ENCODE peak calls at places on chromosome 3, in five cellular contexts. One of them, this sample, is unnamed.

GRCh38 chr3:2659896-2660295 is 450.3 kb downstream of the IL5RA start:
- DNase-seq in K562: no peak
- DNase-seq in SK-N-SH: no peak
- DNase-seq in HepG2: no peak
- DNase-seq in GM12878: no peak
- DNase-seq in this sample: peak

GRCh38 chr3:62686916-62687315 is 188.3 kb downstream of the CADPS start:
- DNase-seq in K562: no peak
- DNase-seq in SK-N-SH: no peak
- DNase-seq in HepG2: no peak
- DNase-seq in GM12878: no peak
- DNase-seq in this sample: no peak

GRCh38 chr3:169526246-169526645 is 137.3 kb downstream of the MECOM start:
- DNase-seq in K562: no peak
- DNase-seq in SK-N-SH: no peak
- DNase-seq in HepG2: no peak
- DNase-seq in GM12878: no peak
- DNase-seq in this sample: peak

GRCh38 chr3:182389041-182389815 is 404.1 kb upstream of the ATP11B start:
- DNase-seq in K562: no peak
- DNase-seq in SK-N-SH: no peak
- DNase-seq in HepG2: no peak
- DNase-seq in GM12878: no peak
- DNase-seq in this sample: no peak

GRCh38 chr3:882526-882925 is 210.3 kb upstream of the CNTN6 start:
- DNase-seq in K562: no peak
- DNase-seq in SK-N-SH: no peak
- DNase-seq in HepG2: no peak
- DNase-seq in GM12878: no peak
- DNase-seq in this sample: no peak

GRCh38 chr3:109396811-109397210 is 59.5 kb upstream of the DPPA4 start:
- DNase-seq in K562: no peak
- DNase-seq in SK-N-SH: no peak
- DNase-seq in HepG2: no peak
- DNase-seq in GM12878: no peak
- DNase-seq in this sample: no peak

GRCh38 chr3:17356581-17356980 is 385.9 kb downstream of the TBC1D5 start:
- DNase-seq in K562: no peak
- DNase-seq in SK-N-SH: no peak
- DNase-seq in HepG2: no peak
- DNase-seq in GM12878: no peak
- DNase-seq in this sample: no peak

GRCh38 chr3:102114264-102114979 is 265.1 kb downstream of the NFKBIZ start:
- DNase-seq in K562: no peak
- DNase-seq in SK-N-SH: no peak
- DNase-seq in HepG2: no peak
- DNase-seq in GM12878: no peak
- DNase-seq in this sample: no peak

GRCh38 chr3:113242091-113242581 is 30.8 kb downstream of the BOC start:
- DNase-seq in K562: no peak
- DNase-seq in SK-N-SH: no peak
- DNase-seq in HepG2: no peak
- DNase-seq in GM12878: no peak
- DNase-seq in this sample: peak

GRCh38 chr3:125115640-125116039 is 59.8 kb upstream of the HEG1 start:
- DNase-seq in K562: no peak
- DNase-seq in SK-N-SH: no peak
- DNase-seq in HepG2: peak
- DNase-seq in GM12878: no peak
- DNase-seq in this sample: peak

GRCh38 chr3:159928692-159929091 is 59.9 kb upstream of the IL12A start:
- DNase-seq in K562: no peak
- DNase-seq in SK-N-SH: no peak
- DNase-seq in HepG2: no peak
- DNase-seq in GM12878: no peak
- DNase-seq in this sample: peak

GRCh38 chr3:191397771-191398170 is 63.2 kb upstream of the PYDC2 start:
- DNase-seq in K562: no peak
- DNase-seq in SK-N-SH: no peak
- DNase-seq in HepG2: no peak
- DNase-seq in GM12878: no peak
- DNase-seq in this sample: peak

GRCh38 chr3:99175276-99175801 is 273.8 kb upstream of the DCBLD2 start:
- DNase-seq in K562: no peak
- DNase-seq in SK-N-SH: no peak
- DNase-seq in HepG2: no peak
- DNase-seq in GM12878: no peak
- DNase-seq in this sample: no peak

GRCh38 chr3:183061431-183062172 is 37.7 kb downstream of the MCCC1 start:
- DNase-seq in K562: peak
- DNase-seq in SK-N-SH: no peak
- DNase-seq in HepG2: no peak
- DNase-seq in GM12878: no peak
- DNase-seq in this sample: peak

GRCh38 chr3:72816843-72817485 is 31.3 kb downstream of the SHQ1 start:
- DNase-seq in K562: no peak
- DNase-seq in SK-N-SH: no peak
- DNase-seq in HepG2: no peak
- DNase-seq in GM12878: no peak
- DNase-seq in this sample: no peak

GRCh38 chr3:21188459-21188858 is 562.6 kb downstream of the ZNF385D start:
- DNase-seq in K562: no peak
- DNase-seq in SK-N-SH: no peak
- DNase-seq in HepG2: no peak
- DNase-seq in GM12878: no peak
- DNase-seq in this sample: no peak

GRCh38 chr3:13282986-13283876 is 136.9 kb downstream of the NUP210 start:
- DNase-seq in K562: peak
- DNase-seq in SK-N-SH: peak
- DNase-seq in HepG2: no peak
- DNase-seq in GM12878: no peak
- DNase-seq in this sample: no peak

GRCh38 chr3:119524931-119525662 is 26.8 kb downstream of the TIMMDC1 start:
- DNase-seq in K562: peak
- DNase-seq in SK-N-SH: peak
- DNase-seq in HepG2: no peak
- DNase-seq in GM12878: no peak
- DNase-seq in this sample: no peak

GRCh38 chr3:33886015-33886414 is 87.6 kb downstream of the PDCD6IP start:
- DNase-seq in K562: no peak
- DNase-seq in SK-N-SH: no peak
- DNase-seq in HepG2: no peak
- DNase-seq in GM12878: no peak
- DNase-seq in this sample: peak

GRCh38 chr3:54517424-54517823 is 395.1 kb downstream of the CACNA2D3 start:
- DNase-seq in K562: no peak
- DNase-seq in SK-N-SH: no peak
- DNase-seq in HepG2: no peak
- DNase-seq in GM12878: no peak
- DNase-seq in this sample: no peak

GRCh38 chr3:36817806-36818205 is 53.5 kb upstream of the DCLK3 start:
- DNase-seq in K562: no peak
- DNase-seq in SK-N-SH: no peak
- DNase-seq in HepG2: no peak
- DNase-seq in GM12878: no peak
- DNase-seq in this sample: no peak

GRCh38 chr3:52532838-52533622 is 627 bp downstream of the NT5DC2 start:
- DNase-seq in K562: no peak
- DNase-seq in SK-N-SH: peak
- DNase-seq in HepG2: no peak
- DNase-seq in GM12878: no peak
- DNase-seq in this sample: no peak

GRCh38 chr3:186194451-186194811 is 85.5 kb upstream of the ETV5 start:
- DNase-seq in K562: no peak
- DNase-seq in SK-N-SH: no peak
- DNase-seq in HepG2: no peak
- DNase-seq in GM12878: no peak
- DNase-seq in this sample: no peak

GRCh38 chr3:139280027-139280671 is 63.7 kb upstream of the MRPS22 start:
- DNase-seq in K562: peak
- DNase-seq in SK-N-SH: no peak
- DNase-seq in HepG2: no peak
- DNase-seq in GM12878: no peak
- DNase-seq in this sample: no peak

GRCh38 chr3:16897254-16897926 is 12.6 kb downstream of the PLCL2 start:
- DNase-seq in K562: no peak
- DNase-seq in SK-N-SH: peak
- DNase-seq in HepG2: no peak
- DNase-seq in GM12878: peak
- DNase-seq in this sample: peak

GRCh38 chr3:136952292-136952691 is 5.5 kb upstream of the IL20RB start:
- DNase-seq in K562: no peak
- DNase-seq in SK-N-SH: no peak
- DNase-seq in HepG2: no peak
- DNase-seq in GM12878: no peak
- DNase-seq in this sample: peak

GRCh38 chr3:67076607-67077006 is 78.5 kb downstream of the KBTBD8 start:
- DNase-seq in K562: no peak
- DNase-seq in SK-N-SH: no peak
- DNase-seq in HepG2: no peak
- DNase-seq in GM12878: no peak
- DNase-seq in this sample: no peak

GRCh38 chr3:158906749-158907148 is 104.9 kb downstream of the MFSD1 start:
- DNase-seq in K562: no peak
- DNase-seq in SK-N-SH: no peak
- DNase-seq in HepG2: no peak
- DNase-seq in GM12878: no peak
- DNase-seq in this sample: no peak

GRCh38 chr3:173743111-173743510 is 345.6 kb downstream of the NLGN1 start:
- DNase-seq in K562: no peak
- DNase-seq in SK-N-SH: no peak
- DNase-seq in HepG2: no peak
- DNase-seq in GM12878: no peak
- DNase-seq in this sample: peak

GRCh38 chr3:102016417-102016816 is 167.1 kb downstream of the NFKBIZ start:
- DNase-seq in K562: no peak
- DNase-seq in SK-N-SH: no peak
- DNase-seq in HepG2: no peak
- DNase-seq in GM12878: no peak
- DNase-seq in this sample: no peak

GRCh38 chr3:61066800-61067199 is 184.5 kb downstream of the FHIT start:
- DNase-seq in K562: no peak
- DNase-seq in SK-N-SH: no peak
- DNase-seq in HepG2: no peak
- DNase-seq in GM12878: no peak
- DNase-seq in this sample: no peak

GRCh38 chr3:105620236-105620635 is 248.6 kb downstream of the CBLB start:
- DNase-seq in K562: no peak
- DNase-seq in SK-N-SH: no peak
- DNase-seq in HepG2: no peak
- DNase-seq in GM12878: no peak
- DNase-seq in this sample: no peak
- TF ChIP-seq RFX5 in K562: no peak
- TF ChIP-seq RFX5 in SK-N-SH: no peak
- TF ChIP-seq RFX5 in HepG2: no peak
- TF ChIP-seq RFX5 in GM12878: no peak
- TF ChIP-seq RFX5 in this sample: no peak

DNA sequence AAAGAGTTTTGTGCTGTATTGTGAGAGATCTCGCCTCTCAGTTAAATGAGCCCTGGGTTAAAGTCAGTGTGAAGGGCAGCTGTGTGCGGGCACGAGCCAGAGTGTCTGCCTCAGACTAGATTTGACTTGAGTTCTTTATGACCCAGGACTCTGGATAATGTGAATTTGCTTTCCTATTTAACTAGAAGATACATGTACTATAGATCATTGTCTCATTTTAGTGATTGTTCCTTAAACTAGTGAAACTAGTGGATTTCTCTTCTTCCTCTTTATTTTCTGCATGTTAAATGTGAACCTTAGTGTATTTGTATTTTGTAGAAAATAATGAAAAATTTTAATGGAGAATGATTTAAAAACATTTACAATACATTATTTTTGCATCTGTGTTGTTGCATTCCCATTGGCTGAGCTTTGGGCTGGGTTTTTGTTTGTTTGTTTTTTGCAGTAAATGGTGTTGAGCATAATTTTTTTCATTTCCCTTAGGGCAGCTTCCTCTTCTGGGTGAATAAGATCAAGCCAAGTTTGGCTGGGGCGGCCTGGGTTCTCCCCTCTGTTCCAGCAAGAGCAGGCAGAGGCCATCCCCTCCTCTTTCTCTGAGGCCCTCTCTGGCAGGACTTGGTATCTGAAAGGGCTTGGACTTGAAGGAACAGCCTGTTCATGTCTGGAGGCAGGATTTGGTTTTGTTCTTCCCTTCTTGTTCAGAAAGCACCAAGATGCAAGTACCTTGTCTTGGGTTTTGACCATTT is 15.0 kb downstream of the GCSAM start:
- DNase-seq in K562: no peak
- DNase-seq in SK-N-SH: no peak
- DNase-seq in HepG2: no peak
- DNase-seq in GM12878: no peak
- DNase-seq in this sample: no peak
- TF ChIP-seq MXI1 in K562: no peak
- TF ChIP-seq MXI1 in SK-N-SH: no peak
- TF ChIP-seq MXI1 in HepG2: no peak
- TF ChIP-seq MXI1 in GM12878: no peak
- TF ChIP-seq MXI1 in this sample: no peak

GRCh38 chr3:71586810-71587242 is 3.3 kb upstream of the FOXP1 start:
- DNase-seq in K562: no peak
- DNase-seq in SK-N-SH: no peak
- DNase-seq in HepG2: no peak
- DNase-seq in GM12878: no peak
- DNase-seq in this sample: no peak

GRCh38 chr3:71585891-71586809 is 2.6 kb upstream of the FOXP1 start:
- DNase-seq in K562: peak
- DNase-seq in SK-N-SH: peak
- DNase-seq in HepG2: no peak
- DNase-seq in GM12878: no peak
- DNase-seq in this sample: peak

GRCh38 chr3:71591106-71591505 is 7.6 kb upstream of the FOXP1 start:
- DNase-seq in K562: no peak
- DNase-seq in SK-N-SH: no peak
- DNase-seq in HepG2: no peak
- DNase-seq in GM12878: no peak
- DNase-seq in this sample: peak

GRCh38 chr3:71587958-71588357 is 4.4 kb upstream of the FOXP1 start:
- DNase-seq in K562: no peak
- DNase-seq in SK-N-SH: no peak
- DNase-seq in HepG2: no peak
- DNase-seq in GM12878: no peak
- DNase-seq in this sample: no peak

DNA sequence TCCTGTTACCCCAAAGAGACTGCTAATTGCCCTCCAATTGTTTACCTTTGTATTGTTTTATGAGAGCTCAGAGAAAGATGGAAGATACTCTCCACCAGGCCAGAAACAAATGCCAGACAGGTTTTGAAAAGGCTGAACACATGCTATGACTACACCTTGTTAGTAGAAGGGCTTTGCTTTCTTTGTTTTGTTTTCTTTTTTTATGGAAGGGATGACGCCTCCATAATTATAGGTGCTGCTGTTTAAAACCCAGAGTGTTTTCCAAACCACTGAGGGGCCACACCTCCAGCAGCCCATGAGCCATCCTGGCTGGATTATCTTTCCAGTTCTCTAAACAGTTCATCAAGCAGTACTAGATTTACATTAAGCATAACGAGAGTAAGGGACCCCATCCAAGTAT is 5.6 kb upstream of the FOXP1 start:
- DNase-seq in K562: no peak
- DNase-seq in SK-N-SH: no peak
- DNase-seq in HepG2: no peak
- DNase-seq in GM12878: no peak
- DNase-seq in this sample: no peak
- TF ChIP-seq RFX5 in K562: no peak
- TF ChIP-seq RFX5 in SK-N-SH: no peak
- TF ChIP-seq RFX5 in HepG2: no peak
- TF ChIP-seq RFX5 in GM12878: no peak
- TF ChIP-seq RFX5 in this sample: no peak

GRCh38 chr3:108090066-108090700 is 648 bp downstream of the CD47 start:
- DNase-seq in K562: peak
- DNase-seq in SK-N-SH: no peak
- DNase-seq in HepG2: no peak
- DNase-seq in GM12878: no peak
- DNase-seq in this sample: peak
- TF ChIP-seq MXI1 in K562: no peak
- TF ChIP-seq MXI1 in SK-N-SH: peak
- TF ChIP-seq MXI1 in HepG2: no peak
- TF ChIP-seq MXI1 in GM12878: no peak
- TF ChIP-seq MXI1 in this sample: no peak